ENCODE peak calls at places on chromosomes 2 and 18, in ten cellular contexts. G is prostate gland; C is NCI-H510A treated with DMSO at 0.1 percent for 48 hours; B is naive thymus-derived CD4-positive, alpha-beta T cell; A is skeletal muscle cell; T is Caki2; X is neural crest cell; I is COR-L47; Y is C1 segment of cervical spinal cord; S is substantia nigra. L is an unnamed sample.

GRCh38 chr2:130911482-130911881 is 74.8 kb downstream of the ARHGEF4 start:
- DNase-seq in G (no peak), C (no peak), B (no peak), A (no peak), T (no peak), X (no peak), I (no peak), Y (no peak), S (no peak), L (no peak)

GRCh38 chr18:70330887-70331286 is 42.0 kb downstream of the SOCS6 start:
- DNase-seq in G (no peak), C (no peak), B (no peak), A (no peak), T (no peak), X (no peak), I (no peak), Y (no peak), S (no peak), L (no peak)

GRCh38 chr2:88626171-88627054 is 851 bp downstream of the EIF2AK3 start:
- DNase-seq in G (peak; percentile 18), C (peak; percentile 34), B (peak; percentile 60), A (no peak), T (peak; percentile 39), X (peak; percentile 12), I (peak; percentile 17), Y (peak; percentile 42), S (no peak), L (peak; percentile 24)

GRCh38 chr2:158637357-158637756 is 157.8 kb upstream of the DAPL1 start:
- DNase-seq in G (no peak), C (no peak), B (no peak), A (no peak), T (no peak), X (no peak), I (no peak), Y (no peak), S (no peak), L (peak; percentile 66)

GRCh38 chr18:57909620-57910019 is 106.5 kb upstream of the ATP8B1 start:
- DNase-seq in G (no peak), C (no peak), B (no peak), A (no peak), T (no peak), X (no peak), I (no peak), Y (no peak), S (no peak), L (peak; percentile 50)

GRCh38 chr2:127581050-127581345 is 45.5 kb downstream of the MYO7B start:
- DNase-seq in G (no peak), C (no peak), B (no peak), A (no peak), T (no peak), X (no peak), I (no peak), Y (no peak), S (no peak), L (no peak)

GRCh38 chr2:67871696-67872320 is 191.0 kb downstream of the C1D start:
- DNase-seq in G (no peak), C (no peak), B (no peak), A (peak; percentile 77), T (peak; percentile 78), X (no peak), I (no peak), Y (no peak), S (no peak), L (peak; percentile 98)

GRCh38 chr2:27041708-27042107 is 8.9 kb downstream of the TMEM214 start:
- DNase-seq in G (no peak), C (no peak), B (no peak), A (no peak), T (peak; percentile 68), X (no peak), I (peak; percentile 8), Y (no peak), S (no peak), L (peak; percentile 30)

GRCh38 chr2:69459936-69460335 is 22.7 kb upstream of the NFU1 start:
- DNase-seq in G (no peak), C (no peak), B (no peak), A (no peak), T (no peak), X (no peak), I (no peak), Y (no peak), S (no peak), L (no peak)

GRCh38 chr2:88265352-88265960 is 95.3 kb downstream of the THNSL2 start:
- DNase-seq in G (no peak), C (no peak), B (no peak), A (peak; percentile 0), T (peak; percentile 27), X (no peak), I (no peak), Y (no peak), S (no peak), L (peak; percentile 68)

GRCh38 chr2:110948027-110948687 is 172.6 kb upstream of the BCL2L11 start:
- DNase-seq in G (no peak), C (peak; percentile 29), B (no peak), A (no peak), T (no peak), X (no peak), I (peak; percentile 18), Y (no peak), S (no peak), L (peak; percentile 6)

GRCh38 chr2:68151037-68151436 is 6.7 kb upstream of the PNO1 start:
- DNase-seq in G (no peak), C (no peak), B (no peak), A (no peak), T (no peak), X (no peak), I (no peak), Y (no peak), S (no peak), L (no peak)

GRCh38 chr2:127416486-127417001 is 1.7 kb upstream of the PROC start:
- DNase-seq in G (no peak), C (peak; percentile 41), B (no peak), A (no peak), T (no peak), X (no peak), I (no peak), Y (no peak), S (no peak), L (no peak)